ENCODE peak calls at places on chromosomes 12 and 14, in eight cellular contexts. I, U, Y, D, H, S, C and M are unnamed samples.

GRCh38 chr14:54488318-54488645 is 498 bp downstream of the GMFB start:
- DNase-seq in I (peak; percentile 29), U (no peak), Y (no peak), D (no peak), H (no peak), S (no peak), C (no peak), M (no peak)

GRCh38 chr12:13289644-13290285 is 93.2 kb downstream of the EMP1 start:
- DNase-seq in I (no peak), U (peak; percentile 46), Y (no peak), D (no peak), H (no peak), S (no peak), C (no peak), M (no peak)

GRCh38 chr12:106171117-106171750 is 32.5 kb upstream of the NUAK1 start:
- DNase-seq in I (no peak), U (no peak), Y (no peak), D (no peak), H (no peak), S (no peak), C (no peak), M (no peak)

GRCh38 chr14:75292016-75292646 is 13.5 kb downstream of the FOS start:
- DNase-seq in I (no peak), U (no peak), Y (no peak), D (no peak), H (no peak), S (no peak), C (no peak), M (no peak)

GRCh38 chr12:1360812-1361211 is 233.6 kb downstream of the FBXL14 start:
- DNase-seq in I (no peak), U (no peak), Y (no peak), D (no peak), H (no peak), S (no peak), C (no peak), M (peak; percentile 89)

GRCh38 chr12:82090188-82090587 is 268.0 kb downstream of the CCDC59 start:
- DNase-seq in I (no peak), U (no peak), Y (no peak), D (no peak), H (no peak), S (no peak), C (no peak), M (no peak)

GRCh38 chr12:28568083-28568482 is 377.8 kb downstream of the CCDC91 start:
- DNase-seq in I (no peak), U (peak; percentile 91), Y (no peak), D (no peak), H (no peak), S (no peak), C (no peak), M (peak; percentile 61)

GRCh38 chr12:109927622-109928021 is 27.5 kb downstream of the TCHP start:
- DNase-seq in I (peak; percentile 35), U (no peak), Y (no peak), D (peak; percentile 53), H (no peak), S (peak; percentile 54), C (peak; percentile 32), M (no peak)

GRCh38 chr12:129902371-129903091 is 1.3 kb downstream of the TMEM132D start:
- DNase-seq in I (no peak), U (no peak), Y (no peak), D (no peak), H (no peak), S (no peak), C (no peak), M (no peak)

GRCh38 chr12:10453144-10453543 is at the start of gene KLRC1:
- DNase-seq in I (no peak), U (no peak), Y (no peak), D (no peak), H (no peak), S (no peak), C (peak; percentile 29), M (no peak)

GRCh38 chr12:131990066-131990979 is 40.6 kb downstream of the EP400 start:
- DNase-seq in I (no peak), U (no peak), Y (no peak), D (no peak), H (no peak), S (no peak), C (no peak), M (peak; percentile 89)

GRCh38 chr12:47753021-47754001 is 5.4 kb downstream of the RAPGEF3 start:
- DNase-seq in I (no peak), U (no peak), Y (no peak), D (no peak), H (no peak), S (no peak), C (peak; percentile 75), M (no peak)

GRCh38 chr14:99731536-99732435 is 47.7 kb downstream of the CYP46A1 start:
- DNase-seq in I (no peak), U (no peak), Y (no peak), D (no peak), H (no peak), S (no peak), C (no peak), M (no peak)

GRCh38 chr12:109695420-109695819 is 18.2 kb upstream of the FAM222A start:
- DNase-seq in I (no peak), U (no peak), Y (no peak), D (no peak), H (no peak), S (no peak), C (no peak), M (no peak)

GRCh38 chr12:116236986-116237385 is 40.5 kb downstream of the MED13L start:
- DNase-seq in I (no peak), U (peak; percentile 31), Y (no peak), D (no peak), H (no peak), S (no peak), C (no peak), M (no peak)

GRCh38 chr14:25400607-25401206 is 350.8 kb upstream of the STXBP6 start:
- DNase-seq in I (no peak), U (no peak), Y (peak; percentile 21), D (no peak), H (no peak), S (no peak), C (peak; percentile 89), M (peak; percentile 66)

GRCh38 chr12:86173044-86173443 is 83.1 kb downstream of the MGAT4C start:
- DNase-seq in I (no peak), U (no peak), Y (no peak), D (no peak), H (no peak), S (no peak), C (no peak), M (no peak)

GRCh38 chr14:99517046-99517642 is 35.9 kb downstream of the CCNK start:
- DNase-seq in I (no peak), U (no peak), Y (no peak), D (no peak), H (no peak), S (no peak), C (no peak), M (no peak)

GRCh38 chr14:104746951-104747481 is 5.9 kb upstream of the SIVA1 start:
- DNase-seq in I (no peak), U (peak; percentile 43), Y (no peak), D (no peak), H (no peak), S (no peak), C (peak; percentile 62), M (peak; percentile 21)